ENCODE peak calls at places on chromosomes 4 and X, in seven cellular contexts. U is D341Med; F is sigmoid colon; N is AG10803; P is aorta; L is stimulated activated CD8-positive, alpha-beta memory T cell treated with anti-CD3 and anti-CD28 coated beads, Interleukin-4, amount 100 ng/mL, for 4 hours; J is NCI-H510A treated with DMSO at 0.1 percent for 48 hours. G is an unnamed sample.

GRCh38 chr4:140724780-140725179 is 31.4 kb downstream of the TBC1D9 start:
- DNase-seq in U (no peak), F (no peak), N (peak; percentile 25), P (no peak), L (no peak), J (no peak), G (no peak)

GRCh38 chr4:79588679-79589078 is 180.7 kb upstream of the GK2 start:
- DNase-seq in U (no peak), F (no peak), N (no peak), P (no peak), L (no peak), J (no peak), G (no peak)

GRCh38 chr4:76546282-76547166 is 111.5 kb downstream of the SHROOM3 start:
- DNase-seq in U (no peak), F (no peak), N (peak; percentile 93), P (peak; percentile 65), L (no peak), J (peak; percentile 31), G (no peak)

GRCh38 chr4:185888676-185889075 is 76.7 kb upstream of the SORBS2 start:
- DNase-seq in U (no peak), F (no peak), N (no peak), P (no peak), L (no peak), J (no peak), G (no peak)

GRCh38 chr4:178812866-178813265 is 1370.6 kb upstream of the AGA start:
- DNase-seq in U (no peak), F (no peak), N (no peak), P (no peak), L (no peak), J (no peak), G (no peak)

GRCh38 chr4:76488905-76489798 is 54.1 kb downstream of the SHROOM3 start:
- DNase-seq in U (no peak), F (no peak), N (peak; percentile 7), P (no peak), L (no peak), J (no peak), G (no peak)

GRCh38 chrX:107574711-107575110 is 53.6 kb upstream of the PRPS1 start:
- DNase-seq in U (no peak), F (no peak), N (peak; percentile 36), P (no peak), L (no peak), J (no peak), G (no peak)

GRCh38 chr4:1402516-1403101 is 3.6 kb downstream of the NKX1-1 start:
- DNase-seq in U (peak; percentile 75), F (peak; percentile 56), N (no peak), P (peak; percentile 30), L (no peak), J (no peak), G (no peak)

GRCh38 chrX:153818571-153819397 is 11.6 kb downstream of the PDZD4 start:
- DNase-seq in U (peak; percentile 88), F (no peak), N (no peak), P (no peak), L (no peak), J (no peak), G (peak; percentile 23)

GRCh38 chrX:143623657-143624056 is 12.2 kb downstream of the SLITRK4 start:
- DNase-seq in U (no peak), F (no peak), N (no peak), P (no peak), L (no peak), J (no peak), G (no peak)

GRCh38 chr4:26268246-26268645 is 52.6 kb upstream of the RBPJ start:
- DNase-seq in U (no peak), F (no peak), N (no peak), P (no peak), L (no peak), J (no peak), G (no peak)

GRCh38 chr4:3045500-3045850 is 28.9 kb downstream of the HTT-AS start:
- DNase-seq in U (no peak), F (peak; percentile 87), N (peak; percentile 64), P (peak; percentile 89), L (peak; percentile 47), J (no peak), G (peak; percentile 60)

GRCh38 chr4:170776983-170777382 is 687.2 kb upstream of the AADAT start:
- DNase-seq in U (no peak), F (no peak), N (no peak), P (no peak), L (no peak), J (no peak), G (no peak)

GRCh38 chrX:84339507-84340364 is 151.7 kb upstream of the RPS6KA6 start:
- DNase-seq in U (peak; percentile 2), F (no peak), N (peak; percentile 22), P (no peak), L (no peak), J (peak; percentile 2), G (no peak)

GRCh38 chr4:133524369-133524768 is 375.3 kb downstream of the PCDH10 start:
- DNase-seq in U (no peak), F (no peak), N (no peak), P (no peak), L (no peak), J (peak; percentile 1), G (no peak)

GRCh38 chr4:169640261-169640880 is 20.0 kb downstream of the CLCN3 start:
- DNase-seq in U (no peak), F (no peak), N (peak; percentile 83), P (no peak), L (no peak), J (no peak), G (no peak)

GRCh38 chrX:21176927-21177571 is 197.2 kb upstream of the CNKSR2 start:
- DNase-seq in U (no peak), F (no peak), N (peak; percentile 24), P (no peak), L (no peak), J (no peak), G (no peak)

GRCh38 chrX:39843318-39843717 is 254.4 kb downstream of the BCOR start:
- DNase-seq in U (no peak), F (no peak), N (no peak), P (no peak), L (no peak), J (no peak), G (no peak)

GRCh38 chr4:83251074-83251835 is 33.3 kb downstream of the COQ2 start:
- DNase-seq in U (no peak), F (no peak), N (peak; percentile 70), P (no peak), L (no peak), J (no peak), G (no peak)

GRCh38 chr4:165461176-165461835 is 82.5 kb downstream of the CPE start:
- DNase-seq in U (no peak), F (no peak), N (peak; percentile 95), P (peak; percentile 50), L (no peak), J (no peak), G (no peak)

GRCh38 chr4:109816082-109816442 is 500 bp downstream of the GAR1 start:
- DNase-seq in U (peak; percentile 41), F (no peak), N (no peak), P (no peak), L (peak; percentile 3), J (no peak), G (peak; percentile 20)

GRCh38 chr4:182255421-182256190 is 12.4 kb downstream of the TENM3 start:
- DNase-seq in U (no peak), F (no peak), N (no peak), P (no peak), L (no peak), J (no peak), G (no peak)

GRCh38 chr4:152168960-152169616 is 366.8 kb downstream of the FBXW7 start:
- DNase-seq in U (no peak), F (no peak), N (no peak), P (no peak), L (no peak), J (no peak), G (no peak)

GRCh38 chr4:88725986-88726385 is 28.4 kb upstream of the NAP1L5 start:
- DNase-seq in U (no peak), F (no peak), N (no peak), P (no peak), L (no peak), J (no peak), G (no peak)

GRCh38 chr4:68336530-68336929 is 13.4 kb downstream of the YTHDC1 start:
- DNase-seq in U (no peak), F (no peak), N (no peak), P (no peak), L (no peak), J (no peak), G (no peak)

GRCh38 chr4:175385797-175386196 is 426.3 kb downstream of the GPM6A start:
- DNase-seq in U (no peak), F (no peak), N (peak; percentile 3), P (no peak), L (no peak), J (no peak), G (no peak)

GRCh38 chr4:6421397-6421796 is 51.0 kb downstream of the PPP2R2C start:
- DNase-seq in U (no peak), F (no peak), N (no peak), P (no peak), L (no peak), J (no peak), G (no peak)

GRCh38 chr4:158042591-158043030 is 130.2 kb downstream of the GASK1B start:
- DNase-seq in U (no peak), F (no peak), N (peak; percentile 92), P (no peak), L (no peak), J (no peak), G (no peak)

GRCh38 chr4:108620933-108621905 is 843 bp downstream of the RPL34 start:
- DNase-seq in U (no peak), F (no peak), N (peak; percentile 24), P (no peak), L (no peak), J (no peak), G (no peak)

GRCh38 chr4:111945014-111945413 is 200.2 kb upstream of the FAM241A start:
- DNase-seq in U (no peak), F (no peak), N (peak; percentile 23), P (no peak), L (no peak), J (no peak), G (no peak)

G was measured in central memory CD8-positive, alpha-beta T cell.